ENCODE peak calls at places on chromosomes 4 and X, in four cellular contexts. One of them, this sample, is unnamed. For H3K9me3, the result is how much of the 10 kb centered on the place peaks cover.

GRCh38 chrX:100410083-100410590 is at the start of gene PCDH19:
- DNase-seq in upper lobe of left lung: peak
- DNase-seq in kidney: peak
- DNase-seq in lower lobe of right lung: peak
- DNase-seq in this sample: no peak

GRCh38 chr4:42397635-42398447 is 553 bp downstream of the SHISA3 start:
- DNase-seq in upper lobe of left lung: peak
- DNase-seq in kidney: peak
- DNase-seq in lower lobe of right lung: no peak
- DNase-seq in this sample: no peak

GRCh38 chrX:37846934-37847732 is at the start of gene DYNLT3:
- DNase-seq in upper lobe of left lung: peak
- DNase-seq in kidney: peak
- DNase-seq in lower lobe of right lung: peak
- DNase-seq in this sample: peak

GRCh38 chr4:112840061-112840460 is 203.1 kb downstream of the LARP7 start:
- DNase-seq in upper lobe of left lung: no peak
- DNase-seq in kidney: no peak
- DNase-seq in lower lobe of right lung: no peak
- DNase-seq in this sample: no peak

GRCh38 chr4:83599183-83599582 is 63.3 kb downstream of the GPAT3 start:
- DNase-seq in upper lobe of left lung: no peak
- DNase-seq in kidney: no peak
- DNase-seq in lower lobe of right lung: no peak
- DNase-seq in this sample: no peak

GRCh38 chr4:39620551-39620950 is 18.1 kb downstream of the SMIM14 start:
- DNase-seq in upper lobe of left lung: no peak
- DNase-seq in kidney: no peak
- DNase-seq in lower lobe of right lung: no peak
- DNase-seq in this sample: no peak

GRCh38 chr4:48141048-48141447 is 7.0 kb upstream of the TXK start:
- DNase-seq in upper lobe of left lung: no peak
- DNase-seq in kidney: no peak
- DNase-seq in lower lobe of right lung: no peak
- DNase-seq in this sample: no peak

GRCh38 chr4:144357970-144358369 is 217.5 kb upstream of the GYPA start:
- DNase-seq in upper lobe of left lung: no peak
- DNase-seq in kidney: no peak
- DNase-seq in lower lobe of right lung: no peak
- DNase-seq in this sample: no peak

GRCh38 chr4:186725422-186726149 is 1.9 kb upstream of the FAT1 start:
- DNase-seq in upper lobe of left lung: peak
- DNase-seq in kidney: peak
- DNase-seq in lower lobe of right lung: peak
- DNase-seq in this sample: no peak

GRCh38 chrX:105211051-105211575 is 9.4 kb downstream of the TEX13A start:
- DNase-seq in upper lobe of left lung: no peak
- DNase-seq in kidney: no peak
- DNase-seq in lower lobe of right lung: no peak
- DNase-seq in this sample: no peak

GRCh38 chr4:2937986-2938385 is 25.2 kb downstream of the NOP14 start:
- DNase-seq in upper lobe of left lung: no peak
- DNase-seq in kidney: no peak
- DNase-seq in lower lobe of right lung: no peak
- DNase-seq in this sample: no peak

GRCh38 chr4:121072080-121072835 is at the start of gene NDNF:
- DNase-seq in upper lobe of left lung: peak
- DNase-seq in kidney: peak
- DNase-seq in lower lobe of right lung: peak
- DNase-seq in this sample: peak

GRCh38 chrX:48940404-48940955 is 16.9 kb downstream of the OTUD5 start:
- DNase-seq in upper lobe of left lung: no peak
- DNase-seq in kidney: no peak
- DNase-seq in lower lobe of right lung: no peak
- DNase-seq in this sample: no peak

GRCh38 chrX:143754183-143754582 is 33.6 kb upstream of the SPANXN2 start:
- DNase-seq in upper lobe of left lung: no peak
- DNase-seq in kidney: no peak
- DNase-seq in lower lobe of right lung: no peak
- DNase-seq in this sample: no peak

GRCh38 chr4:173252024-173252935 is 81.9 kb downstream of the HMGB2 start:
- DNase-seq in upper lobe of left lung: no peak
- DNase-seq in kidney: no peak
- DNase-seq in lower lobe of right lung: no peak
- DNase-seq in this sample: no peak

GRCh38 chrX:13013353-13014110 is 30.9 kb downstream of the FAM9C start:
- DNase-seq in upper lobe of left lung: no peak
- DNase-seq in kidney: no peak
- DNase-seq in lower lobe of right lung: no peak
- DNase-seq in this sample: no peak

GRCh38 chr4:24470681-24471622 is 113.4 kb downstream of the DHX15 start:
- DNase-seq in upper lobe of left lung: peak
- DNase-seq in kidney: peak
- DNase-seq in lower lobe of right lung: peak
- DNase-seq in this sample: no peak

GRCh38 chr4:154018659-154019058 is 229.8 kb upstream of the SFRP2 start:
- DNase-seq in upper lobe of left lung: no peak
- DNase-seq in kidney: no peak
- DNase-seq in lower lobe of right lung: no peak
- DNase-seq in this sample: peak

GRCh38 chrX:54794795-54795194 is 3.3 kb downstream of the ITIH6 start:
- DNase-seq in upper lobe of left lung: no peak
- DNase-seq in kidney: no peak
- DNase-seq in lower lobe of right lung: no peak
- DNase-seq in this sample: no peak

DNA sequence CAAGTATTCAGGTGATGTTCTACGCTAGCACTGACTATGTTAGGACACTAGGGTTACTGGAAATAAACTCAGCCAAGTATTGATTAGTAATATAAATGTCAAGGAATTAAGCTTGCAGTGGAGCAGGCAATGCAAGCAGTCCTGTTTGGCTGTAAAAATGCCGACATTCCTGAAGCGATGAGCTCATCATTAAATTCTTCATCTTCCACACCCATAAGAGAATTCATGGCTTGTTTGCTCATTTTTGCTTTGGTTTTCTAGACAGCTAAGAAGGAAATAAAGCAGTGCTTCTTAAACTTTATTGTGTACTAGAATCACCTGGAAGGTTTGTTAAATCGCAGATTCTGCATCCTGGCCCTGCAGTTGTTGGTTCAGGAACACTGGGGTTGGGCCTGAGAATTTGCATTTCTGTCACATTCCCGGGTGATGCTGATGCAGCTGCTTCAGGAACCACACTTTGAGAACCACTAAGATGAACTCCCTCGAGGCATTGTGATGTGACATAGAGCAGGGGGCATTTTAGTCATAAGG is 17.8 kb downstream of the ANXA3 start:
- DNase-seq in upper lobe of left lung: no peak
- DNase-seq in kidney: no peak
- DNase-seq in lower lobe of right lung: no peak
- DNase-seq in this sample: no peak
- H3K27ac ChIP-seq in upper lobe of left lung: peak
- H3K27ac ChIP-seq in kidney: no peak
- H3K27ac ChIP-seq in lower lobe of right lung: peak
- H3K27ac ChIP-seq in this sample: no peak

DNA sequence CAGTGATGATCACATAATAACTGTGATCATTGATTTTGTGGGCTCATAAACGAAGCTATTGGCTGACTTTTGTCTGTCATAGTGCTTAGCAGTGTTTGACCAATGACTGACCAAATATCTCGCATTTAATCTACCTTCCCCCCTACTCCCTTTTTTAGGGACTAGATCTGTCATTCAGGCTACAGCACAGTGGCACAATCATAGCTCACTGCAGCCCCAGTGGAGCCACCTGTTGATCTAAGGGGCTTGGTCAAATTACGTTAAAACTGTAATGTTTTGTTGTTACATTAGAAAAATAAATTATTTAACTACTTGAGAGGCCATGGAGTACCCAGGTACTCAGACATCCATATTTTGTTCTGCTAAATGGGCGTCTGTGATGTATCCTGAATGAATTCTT is 1.5 kb downstream of the FUNDC2 start:
- DNase-seq in upper lobe of left lung: no peak
- DNase-seq in kidney: no peak
- DNase-seq in lower lobe of right lung: no peak
- DNase-seq in this sample: no peak
- TF ChIP-seq CTCF in upper lobe of left lung: no peak
- TF ChIP-seq CTCF in kidney: no peak
- TF ChIP-seq CTCF in lower lobe of right lung: no peak
- TF ChIP-seq CTCF in this sample: no peak

DNA sequence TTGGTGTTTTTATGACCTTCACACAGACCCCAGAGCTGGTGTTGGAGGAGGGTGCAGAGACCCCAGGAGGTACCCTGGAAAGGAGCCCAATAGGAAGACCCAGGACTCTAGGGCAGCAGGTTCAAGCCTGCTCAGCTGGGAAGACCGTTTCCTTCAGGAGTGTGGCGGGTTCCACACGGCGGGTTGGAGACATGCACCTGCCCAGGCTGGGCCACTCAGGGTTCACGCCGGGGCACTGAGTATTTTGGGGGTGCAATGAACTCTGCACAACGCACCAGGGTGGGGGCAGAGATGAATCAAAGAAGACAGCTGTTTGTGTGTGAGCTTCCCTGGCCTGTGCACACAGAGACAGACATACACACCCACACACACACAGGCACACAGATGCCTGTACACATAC is 52.5 kb upstream of the PPP2R3B start:
- DNase-seq in upper lobe of left lung: no peak
- DNase-seq in kidney: peak
- DNase-seq in lower lobe of right lung: peak
- DNase-seq in this sample: no peak
- H3K9me3 ChIP-seq in upper lobe of left lung: under half
- H3K9me3 ChIP-seq in kidney: under half
- H3K9me3 ChIP-seq in lower lobe of right lung: under half
- H3K9me3 ChIP-seq in this sample: under half

GRCh38 chr4:168587326-168588125 is 90.7 kb downstream of the PALLD start:
- DNase-seq in upper lobe of left lung: no peak
- DNase-seq in kidney: no peak
- DNase-seq in lower lobe of right lung: no peak
- DNase-seq in this sample: no peak
- H3K27ac ChIP-seq in upper lobe of left lung: no peak
- H3K27ac ChIP-seq in kidney: no peak
- H3K27ac ChIP-seq in lower lobe of right lung: no peak
- H3K27ac ChIP-seq in this sample: no peak

GRCh38 chrX:23559975-23560374 is 107.3 kb upstream of the PRDX4 start:
- DNase-seq in upper lobe of left lung: no peak
- DNase-seq in kidney: no peak
- DNase-seq in lower lobe of right lung: no peak
- DNase-seq in this sample: no peak

GRCh38 chrX:23552289-23552688 is 115.0 kb upstream of the PRDX4 start:
- DNase-seq in upper lobe of left lung: no peak
- DNase-seq in kidney: no peak
- DNase-seq in lower lobe of right lung: no peak
- DNase-seq in this sample: no peak

GRCh38 chrX:23557070-23557469 is 110.2 kb upstream of the PRDX4 start:
- DNase-seq in upper lobe of left lung: no peak
- DNase-seq in kidney: peak
- DNase-seq in lower lobe of right lung: no peak
- DNase-seq in this sample: no peak

GRCh38 chrX:23554304-23554703 is 113.0 kb upstream of the PRDX4 start:
- DNase-seq in upper lobe of left lung: no peak
- DNase-seq in kidney: no peak
- DNase-seq in lower lobe of right lung: no peak
- DNase-seq in this sample: no peak
- TF ChIP-seq CTCF in upper lobe of left lung: peak
- TF ChIP-seq CTCF in kidney: peak
- TF ChIP-seq CTCF in lower lobe of right lung: peak
- TF ChIP-seq CTCF in this sample: no peak

GRCh38 chr4:337932-338758 is 531 bp downstream of the ZNF141 start:
- DNase-seq in upper lobe of left lung: peak
- DNase-seq in kidney: peak
- DNase-seq in lower lobe of right lung: peak
- DNase-seq in this sample: peak
- H3K9me3 ChIP-seq in upper lobe of left lung: under half
- H3K9me3 ChIP-seq in kidney: under half
- H3K9me3 ChIP-seq in lower lobe of right lung: under half
- H3K9me3 ChIP-seq in this sample: under half

DNA sequence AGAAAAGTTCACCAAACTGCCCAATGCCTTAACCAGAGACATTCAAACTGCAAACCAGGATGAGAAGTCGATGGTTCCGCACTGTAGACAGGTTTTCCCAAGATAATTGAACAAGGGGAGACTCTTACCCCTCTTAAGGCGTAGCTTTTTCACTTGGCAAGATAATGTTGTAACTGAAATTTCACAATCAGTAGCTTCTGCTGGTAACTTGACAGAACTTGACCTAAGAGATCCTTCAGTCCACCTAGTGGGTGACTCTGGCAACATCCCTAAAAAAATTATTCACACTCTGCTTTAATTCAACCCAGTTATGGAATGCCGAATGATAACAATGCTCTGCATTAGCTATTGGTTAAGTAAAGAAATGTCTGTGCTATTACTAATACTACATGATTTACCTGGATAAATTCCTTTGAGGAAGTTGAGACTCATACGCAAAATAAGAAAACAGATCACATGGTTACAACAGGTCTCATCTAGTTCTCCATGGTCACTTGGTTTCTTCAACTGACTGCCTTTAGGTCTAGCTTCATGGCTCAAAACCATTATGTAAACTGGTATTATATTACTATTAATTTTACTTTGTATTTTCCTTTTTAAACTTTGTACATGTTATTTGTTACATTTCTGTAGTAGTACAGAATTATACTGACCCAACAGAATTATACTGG is 9.1 kb downstream of the ELF2 start:
- DNase-seq in upper lobe of left lung: no peak
- DNase-seq in kidney: no peak
- DNase-seq in lower lobe of right lung: no peak
- DNase-seq in this sample: no peak
- H3K27ac ChIP-seq in upper lobe of left lung: no peak
- H3K27ac ChIP-seq in kidney: peak
- H3K27ac ChIP-seq in lower lobe of right lung: no peak
- H3K27ac ChIP-seq in this sample: no peak

GRCh38 chr4:106140601-106141000 is 175.4 kb downstream of the TBCK start:
- DNase-seq in upper lobe of left lung: no peak
- DNase-seq in kidney: no peak
- DNase-seq in lower lobe of right lung: no peak
- DNase-seq in this sample: no peak
- TF ChIP-seq CTCF in upper lobe of left lung: no peak
- TF ChIP-seq CTCF in kidney: no peak
- TF ChIP-seq CTCF in lower lobe of right lung: peak
- TF ChIP-seq CTCF in this sample: no peak

DNA sequence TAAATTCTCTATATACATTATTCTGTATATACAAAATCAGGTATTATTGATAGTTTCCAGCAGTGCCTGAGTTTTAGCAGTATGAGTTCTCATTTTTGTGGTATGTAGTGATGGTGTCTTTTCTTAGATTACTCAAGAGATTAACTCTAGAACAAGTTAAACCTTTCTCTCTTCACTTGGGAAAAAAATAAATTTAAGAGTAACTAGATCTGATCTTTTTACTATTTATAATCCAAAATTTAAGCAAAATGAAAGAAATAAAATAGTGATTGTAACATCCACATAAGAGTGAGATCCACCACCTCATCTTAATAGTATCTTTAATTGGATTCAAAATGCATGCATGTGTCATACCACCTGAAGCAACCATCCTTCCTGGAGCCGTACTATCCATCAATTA is 124.1 kb upstream of the DDX3X start:
- DNase-seq in upper lobe of left lung: no peak
- DNase-seq in kidney: no peak
- DNase-seq in lower lobe of right lung: no peak
- DNase-seq in this sample: no peak
- H3K9me3 ChIP-seq in upper lobe of left lung: half or more
- H3K9me3 ChIP-seq in kidney: under half
- H3K9me3 ChIP-seq in lower lobe of right lung: under half
- H3K9me3 ChIP-seq in this sample: under half

This sample was measured in CD4-positive, alpha-beta T cell.